ENCODE peak calls at places on chromosomes 16 and 17, in five cellular contexts. J is endodermal cell, K is T-cell, D is NCI-H2171, M is body of pancreas. H is an unnamed sample.

GRCh38 chr17:63702223-63702577 is 2.3 kb upstream of the LIMD2 start:
- DNase-seq in J (no peak), K (peak; percentile 56), D (no peak), M (no peak), H (peak; percentile 56)

GRCh38 chr16:70665806-70666735 is 19.7 kb downstream of the IL34 start:
- DNase-seq in J (no peak), K (no peak), D (no peak), M (no peak), H (peak; percentile 42)

GRCh38 chr17:31888124-31888523 is 13.4 kb downstream of the UTP6 start:
- DNase-seq in J (no peak), K (no peak), D (no peak), M (no peak), H (no peak)

GRCh38 chr17:77783991-77784820 is 174.3 kb upstream of the TNRC6C start:
- DNase-seq in J (no peak), K (peak; percentile 42), D (no peak), M (no peak), H (no peak)

GRCh38 chr16:87076950-87077749 is 240.0 kb downstream of the C16orf95 start:
- DNase-seq in J (peak; percentile 95), K (no peak), D (no peak), M (peak; percentile 77), H (peak; percentile 88)

GRCh38 chr17:49022391-49022941 is 25.3 kb downstream of the IGF2BP1 start:
- DNase-seq in J (peak; percentile 98), K (no peak), D (no peak), M (peak; percentile 45), H (peak; percentile 94)

GRCh38 chr16:17591655-17592405 is 121.1 kb upstream of the XYLT1 start:
- DNase-seq in J (no peak), K (no peak), D (no peak), M (no peak), H (no peak)

GRCh38 chr17:77499699-77500435 is 359.1 kb downstream of the SEC14L1 start:
- DNase-seq in J (peak; percentile 23), K (no peak), D (no peak), M (no peak), H (peak; percentile 40)

GRCh38 chr17:76582660-76583059 is 3.0 kb downstream of the ST6GALNAC2 start:
- DNase-seq in J (peak; percentile 53), K (no peak), D (no peak), M (no peak), H (no peak)

GRCh38 chr16:48635199-48635718 is 25.3 kb upstream of the N4BP1 start:
- DNase-seq in J (no peak), K (no peak), D (no peak), M (no peak), H (no peak)

GRCh38 chr17:51684214-51684613 is 423.9 kb downstream of the UTP18 start:
- DNase-seq in J (peak; percentile 56), K (no peak), D (no peak), M (no peak), H (no peak)

GRCh38 chr16:25009822-25010221 is 5.3 kb downstream of the ARHGAP17 start:
- DNase-seq in J (peak; percentile 0), K (no peak), D (no peak), M (no peak), H (no peak)

GRCh38 chr17:48998557-48999440 is 1.6 kb downstream of the IGF2BP1 start:
- DNase-seq in J (peak; percentile 70), K (no peak), D (no peak), M (no peak), H (no peak)

GRCh38 chr16:71185366-71185765 is 45.2 kb downstream of the HYDIN start:
- DNase-seq in J (no peak), K (no peak), D (no peak), M (no peak), H (no peak)

GRCh38 chr16:89618114-89618999 is 4.9 kb downstream of the DPEP1 start:
- DNase-seq in J (no peak), K (no peak), D (no peak), M (no peak), H (no peak)

GRCh38 chr16:23392223-23392600 is 60.8 kb downstream of the COG7 start:
- DNase-seq in J (no peak), K (no peak), D (no peak), M (no peak), H (no peak)

GRCh38 chr16:49575352-49576172 is 202.0 kb downstream of the C16orf78 start:
- DNase-seq in J (peak; percentile 84), K (no peak), D (no peak), M (no peak), H (peak; percentile 79)

GRCh38 chr17:30824002-30824355 is 513 bp downstream of the CRLF3 start:
- DNase-seq in J (no peak), K (no peak), D (no peak), M (no peak), H (peak; percentile 84)

GRCh38 chr16:47486856-47487255 is 25.7 kb downstream of the PHKB start:
- DNase-seq in J (no peak), K (no peak), D (no peak), M (no peak), H (no peak)

GRCh38 chr17:47895254-47895855 is 681 bp upstream of the SP2 start:
- DNase-seq in J (no peak), K (no peak), D (no peak), M (peak; percentile 25), H (no peak)

GRCh38 chr17:14468858-14469257 is 168.0 kb downstream of the HS3ST3B1 start:
- DNase-seq in J (no peak), K (no peak), D (no peak), M (no peak), H (no peak)

GRCh38 chr17:17343160-17343735 is 40.1 kb downstream of the NT5M start:
- DNase-seq in J (peak; percentile 39), K (no peak), D (no peak), M (no peak), H (no peak)

GRCh38 chr17:3004925-3005324 is 58.5 kb downstream of the OR1D5 start:
- DNase-seq in J (no peak), K (no peak), D (peak; percentile 58), M (peak; percentile 42), H (no peak)

GRCh38 chr16:1543085-1543896 is 9.8 kb downstream of the TMEM204 start:
- DNase-seq in J (peak; percentile 75), K (no peak), D (no peak), M (peak; percentile 36), H (peak; percentile 91)

GRCh38 chr16:13970708-13971422 is 50.9 kb downstream of the ERCC4 start:
- DNase-seq in J (no peak), K (no peak), D (no peak), M (no peak), H (no peak)

GRCh38 chr17:75878174-75878998 is at the start of gene TRIM47:
- DNase-seq in J (peak; percentile 87), K (no peak), D (peak; percentile 26), M (peak; percentile 73), H (peak; percentile 86)

GRCh38 chr16:83214671-83215070 is 587.9 kb downstream of the CDH13 start:
- DNase-seq in J (no peak), K (no peak), D (no peak), M (no peak), H (no peak)

GRCh38 chr16:49929606-49930005 is 73.7 kb upstream of the ZNF423 start:
- DNase-seq in J (no peak), K (no peak), D (no peak), M (no peak), H (peak; percentile 12)

GRCh38 chr16:1413684-1414531 is 596 bp downstream of the UNKL start:
- DNase-seq in J (peak; percentile 89), K (peak; percentile 42), D (peak; percentile 18), M (peak; percentile 52), H (peak; percentile 96)